ENCODE peak calls at places on chromosomes 2 and 18, in four cellular contexts. W is thyroid gland, I is fibroblast of lung, R is tibial nerve. T is an unnamed sample.

GRCh38 chr2:69642709-69643601 is 584 bp downstream of the AAK1 start:
- DNase-seq in W (peak; percentile 62), I (peak; percentile 90), R (no peak), T (no peak)

GRCh38 chr18:27428716-27429475 is 243.8 kb upstream of the CHST9 start:
- DNase-seq in W (no peak), I (no peak), R (no peak), T (no peak)

GRCh38 chr2:48855142-48855541 is 99.6 kb upstream of the LHCGR start:
- DNase-seq in W (no peak), I (peak; percentile 25), R (no peak), T (no peak)

GRCh38 chr18:5542393-5543035 is 1.3 kb downstream of the EPB41L3 start:
- DNase-seq in W (no peak), I (peak; percentile 26), R (no peak), T (no peak)

GRCh38 chr2:232097758-232098157 is 136.2 kb downstream of the DIS3L2 start:
- DNase-seq in W (no peak), I (no peak), R (no peak), T (no peak)

GRCh38 chr18:56747032-56747658 is 96.0 kb downstream of the WDR7 start:
- DNase-seq in W (no peak), I (no peak), R (no peak), T (no peak)

GRCh38 chr2:226813148-226813701 is 13.6 kb upstream of the IRS1 start:
- DNase-seq in W (no peak), I (peak; percentile 11), R (no peak), T (no peak)

GRCh38 chr18:36402765-36403396 is 105.4 kb downstream of the FHOD3 start:
- DNase-seq in W (no peak), I (peak; percentile 11), R (peak; percentile 74), T (peak; percentile 20)

GRCh38 chr18:46596119-46596518 is 60.9 kb downstream of the LOXHD1 start:
- DNase-seq in W (no peak), I (no peak), R (no peak), T (no peak)

GRCh38 chr18:63515279-63515678 is 26.9 kb upstream of the SERPINB12 start:
- DNase-seq in W (no peak), I (no peak), R (no peak), T (no peak)

GRCh38 chr2:127647242-127648190 is 1.6 kb downstream of the GPR17 start:
- DNase-seq in W (no peak), I (no peak), R (no peak), T (no peak)

GRCh38 chr18:55779711-55780590 is 192.0 kb upstream of the TCF4 start:
- DNase-seq in W (peak; percentile 5), I (no peak), R (no peak), T (no peak)

GRCh38 chr18:13612111-13612997 is 114.0 kb downstream of the FAM210A start:
- DNase-seq in W (no peak), I (no peak), R (no peak), T (no peak)

GRCh38 chr2:187345338-187345737 is 102.7 kb downstream of the CALCRL start:
- DNase-seq in W (no peak), I (no peak), R (no peak), T (no peak)

GRCh38 chr18:54812885-54813284 is 15.4 kb upstream of the RAB27B start:
- DNase-seq in W (no peak), I (no peak), R (no peak), T (no peak)

GRCh38 chr18:49648326-49648725 is 86.5 kb downstream of the LIPG start:
- DNase-seq in W (no peak), I (peak; percentile 75), R (no peak), T (no peak)

GRCh38 chr2:236685361-236685760 is 115.7 kb downstream of the ACKR3 start:
- DNase-seq in W (no peak), I (no peak), R (no peak), T (no peak)

GRCh38 chr2:121086450-121086849 is 198.6 kb downstream of the TFCP2L1 start:
- DNase-seq in W (no peak), I (no peak), R (no peak), T (no peak)

GRCh38 chr18:31044926-31045325 is 2.4 kb upstream of the DSC3 start:
- DNase-seq in W (no peak), I (peak; percentile 11), R (no peak), T (no peak)

DNA sequence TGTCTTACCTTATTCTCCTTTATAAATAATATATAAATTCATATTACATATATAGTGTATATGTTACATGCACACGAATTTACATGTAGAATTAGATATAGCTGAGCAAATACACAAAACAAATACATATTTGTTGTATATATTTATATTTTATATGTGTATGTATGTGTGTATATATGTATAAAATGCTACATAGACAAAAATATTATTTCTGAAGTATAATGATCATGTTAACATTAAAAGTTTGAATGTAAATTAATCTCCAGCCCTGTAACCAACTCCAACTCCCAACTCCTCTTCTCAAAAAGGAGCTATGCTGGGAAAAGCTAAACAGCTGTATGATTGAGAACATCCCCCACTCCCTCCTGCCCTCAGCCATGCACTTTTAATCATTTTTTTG is 42.7 kb upstream of the RND3 start:
- DNase-seq in W (no peak), I (no peak), R (no peak), T (no peak)
- H3K4me1 ChIP-seq in W (no peaks in the 10 kb centered on the region), I (peaks cover 27% of the 10 kb centered on the region), R (peaks cover 5% of the 10 kb centered on the region), T (no peaks in the 10 kb centered on the region)

GRCh38 chr2:191479680-191480023 is 198.3 kb upstream of the NABP1 start:
- DNase-seq in W (no peak), I (no peak), R (no peak), T (no peak)
- H3K27ac ChIP-seq in W (no peak overlapping the region), I (no peak overlapping the region), R (no peak overlapping the region), T (no peak overlapping the region)

GRCh38 chr2:233100192-233100998 is 40.3 kb downstream of the INPP5D start:
- DNase-seq in W (no peak), I (no peak), R (no peak), T (no peak)
- H3K36me3 ChIP-seq in W (no peaks in the 10 kb centered on the region), I (no peaks in the 10 kb centered on the region), R (no peaks in the 10 kb centered on the region), T (no peaks in the 10 kb centered on the region)

GRCh38 chr2:175234650-175235049 is 53.1 kb upstream of the ATP5MC3 start:
- DNase-seq in W (no peak), I (no peak), R (no peak), T (no peak)

GRCh38 chr2:175233135-175233719 is 51.7 kb upstream of the ATP5MC3 start:
- DNase-seq in W (no peak), I (peak; percentile 97), R (no peak), T (no peak)

GRCh38 chr2:175234153-175234552 is 52.6 kb upstream of the ATP5MC3 start:
- DNase-seq in W (no peak), I (peak; percentile 8), R (no peak), T (no peak)

GRCh38 chr2:175236930-175237329 is 55.4 kb upstream of the ATP5MC3 start:
- DNase-seq in W (no peak), I (no peak), R (no peak), T (no peak)
- H3K4me1 ChIP-seq in W (no peaks in the 10 kb centered on the region), I (no peaks in the 10 kb centered on the region), R (no peaks in the 10 kb centered on the region), T (no peaks in the 10 kb centered on the region)

GRCh38 chr2:235495373-235496238 is 1.8 kb downstream of the AGAP1 start:
- DNase-seq in W (peak; percentile 37), I (no peak), R (no peak), T (no peak)

GRCh38 chr2:235494716-235495372 is 1.0 kb downstream of the AGAP1 start:
- DNase-seq in W (peak; percentile 51), I (peak; percentile 40), R (peak; percentile 30), T (no peak)

GRCh38 chr2:235493775-235494715 is at the start of gene AGAP1:
- DNase-seq in W (peak; percentile 91), I (peak; percentile 86), R (peak; percentile 81), T (peak; percentile 48)

GRCh38 chr2:235493402-235493774 is 455 bp upstream of the AGAP1 start:
- DNase-seq in W (peak; percentile 79), I (peak; percentile 60), R (peak; percentile 31), T (no peak)

DNA sequence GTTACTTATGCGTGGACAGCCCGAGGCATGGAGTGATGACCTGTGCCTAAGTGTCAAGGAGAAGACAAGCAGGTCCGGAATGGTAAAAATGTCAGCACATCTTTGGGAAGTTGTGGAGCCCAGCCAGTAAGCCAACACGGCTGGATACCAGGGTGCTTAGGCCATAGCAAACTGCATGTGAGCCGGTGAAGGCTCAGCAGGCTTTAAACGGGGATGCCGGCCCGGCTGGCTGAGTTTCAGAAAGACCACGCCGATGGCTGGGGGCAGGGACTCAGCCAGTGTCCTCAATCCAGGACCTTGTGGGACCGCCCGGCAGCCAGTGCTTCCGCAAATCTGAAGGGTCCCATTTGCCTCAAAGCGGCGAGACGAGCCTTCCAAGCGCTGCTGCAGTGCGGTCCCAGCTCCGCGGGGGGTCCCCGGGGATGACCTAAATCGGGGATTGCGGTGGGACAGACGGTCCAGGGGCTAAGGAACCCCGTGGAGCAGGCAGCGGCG is 946 bp upstream of the AGAP1 start:
- DNase-seq in W (no peak), I (no peak), R (no peak), T (no peak)
- H3K27ac ChIP-seq in W (peak overlapping the region; percentile 38), I (no peak overlapping the region), R (peak overlapping the region; percentile 93), T (no peak overlapping the region)

DNA sequence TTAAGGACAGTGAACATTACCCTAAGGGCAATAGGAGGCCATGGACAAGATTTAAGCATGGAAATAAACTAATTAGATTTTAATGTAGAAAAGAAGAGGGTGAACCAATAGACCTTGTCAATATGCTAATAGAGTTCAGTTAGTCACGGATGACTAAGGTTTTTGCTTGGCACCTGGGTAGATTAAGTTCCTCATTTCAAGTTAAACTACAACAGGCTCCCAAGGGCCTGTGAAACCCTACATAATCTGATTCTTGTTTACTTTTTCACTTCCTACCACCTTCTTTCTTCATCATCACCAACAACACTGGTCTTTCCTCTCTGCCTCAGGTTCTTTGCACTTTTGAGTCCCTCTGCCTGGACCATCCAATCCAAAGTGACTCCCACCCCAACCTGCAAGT is 14.8 kb downstream of the SP110 start:
- DNase-seq in W (no peak), I (no peak), R (no peak), T (no peak)
- H3K36me3 ChIP-seq in W (peaks cover 51% of the 10 kb centered on the region), I (peaks cover 2% of the 10 kb centered on the region), R (peaks cover 98% of the 10 kb centered on the region), T (no peaks in the 10 kb centered on the region)

DNA sequence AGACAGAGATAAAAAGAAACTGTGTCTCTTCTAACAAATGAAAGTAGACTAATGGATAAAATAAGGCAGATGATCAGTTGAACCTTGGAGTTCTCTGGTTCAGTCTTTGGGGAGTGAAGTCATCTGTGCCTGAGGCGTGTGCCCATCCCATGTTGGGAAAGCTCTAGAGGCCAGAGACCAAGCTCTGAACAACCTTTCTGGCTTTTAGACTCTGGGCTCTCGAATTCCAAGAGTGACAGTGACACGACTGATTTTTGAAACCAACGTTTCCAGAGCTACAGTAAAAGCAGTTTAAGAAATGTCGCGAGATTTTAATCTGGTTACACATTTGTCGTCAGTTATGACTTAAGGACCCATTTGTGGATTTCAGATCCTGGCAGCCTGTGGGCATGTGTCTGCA is 83.7 kb upstream of the APCDD1 start:
- DNase-seq in W (no peak), I (no peak), R (no peak), T (no peak)
- H3K4me1 ChIP-seq in W (no peaks in the 10 kb centered on the region), I (no peaks in the 10 kb centered on the region), R (peaks cover 9% of the 10 kb centered on the region), T (no peaks in the 10 kb centered on the region)

DNA sequence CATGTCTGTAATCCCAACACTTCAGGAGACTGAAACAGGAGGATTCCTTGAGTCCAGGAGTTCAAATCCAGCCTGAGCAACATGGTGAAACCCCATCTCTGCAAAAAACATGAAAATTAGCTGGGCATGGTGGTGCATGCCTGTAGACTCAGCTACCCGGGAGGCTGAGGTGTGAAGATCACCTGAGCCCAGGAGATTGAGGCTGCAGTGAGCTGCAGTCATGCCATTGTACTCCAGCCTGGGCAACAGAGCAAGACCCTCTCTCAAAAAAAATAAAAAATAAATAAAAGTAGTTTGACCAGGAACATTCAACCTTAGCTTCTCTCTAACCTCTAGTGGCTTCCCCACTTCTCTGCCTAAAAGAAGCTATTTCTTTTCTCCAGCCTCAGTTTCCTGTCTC is 23.8 kb downstream of the SH3BP4 start:
- DNase-seq in W (no peak), I (no peak), R (no peak), T (no peak)
- H3K27ac ChIP-seq in W (no peak overlapping the region), I (no peak overlapping the region), R (no peak overlapping the region), T (no peak overlapping the region)